ENCODE peak calls at places on chromosomes 2 and 18, in four cellular contexts. I is GM23248, E is skeletal muscle cell, Y is heart left ventricle. V is an unnamed sample.

GRCh38 chr2:220277445-220277960 is 650.1 kb downstream of the SLC4A3 start:
- DNase-seq in I (peak; percentile 94), E (peak; percentile 67), Y (peak; percentile 21), V (peak; percentile 67)

GRCh38 chr2:70403267-70404053 is 101.6 kb upstream of the FAM136A start:
- DNase-seq in I (no peak), E (no peak), Y (no peak), V (no peak)

GRCh38 chr2:201482543-201482942 is 31.0 kb downstream of the STRADB start:
- DNase-seq in I (no peak), E (no peak), Y (no peak), V (no peak)

GRCh38 chr18:77992057-77992456 is 742.4 kb downstream of the GALR1 start:
- DNase-seq in I (no peak), E (no peak), Y (no peak), V (no peak)

GRCh38 chr2:237132799-237133198 is 47.1 kb downstream of the COPS8 start:
- DNase-seq in I (no peak), E (no peak), Y (no peak), V (peak; percentile 25)

GRCh38 chr2:11642972-11643371 is 27.0 kb downstream of the NTSR2 start:
- DNase-seq in I (no peak), E (no peak), Y (no peak), V (no peak)

GRCh38 chr2:64979744-64980143 is 9.5 kb upstream of the SLC1A4 start:
- DNase-seq in I (no peak), E (no peak), Y (no peak), V (no peak)

GRCh38 chr18:23321996-23322395 is 131.1 kb upstream of the RIOK3 start:
- DNase-seq in I (no peak), E (no peak), Y (no peak), V (no peak)

GRCh38 chr2:24007693-24008092 is 2.2 kb upstream of the MFSD2B start:
- DNase-seq in I (no peak), E (no peak), Y (no peak), V (no peak)

GRCh38 chr2:109470121-109470921 is 143.4 kb downstream of the SEPTIN10 start:
- DNase-seq in I (peak; percentile 56), E (no peak), Y (no peak), V (peak; percentile 38)

GRCh38 chr18:75068682-75069435 is 140.1 kb downstream of the PTGR3 start:
- DNase-seq in I (no peak), E (no peak), Y (no peak), V (no peak)

GRCh38 chr2:138615257-138615656 is 113.7 kb downstream of the SPOPL start:
- DNase-seq in I (peak; percentile 14), E (peak; percentile 52), Y (no peak), V (no peak)

GRCh38 chr2:3867451-3867850 is 164.1 kb downstream of the DCDC2C start:
- DNase-seq in I (no peak), E (no peak), Y (no peak), V (no peak)

GRCh38 chr2:182186132-182186735 is 200.6 kb downstream of the PPP1R1C start:
- DNase-seq in I (peak; percentile 51), E (no peak), Y (no peak), V (no peak)

GRCh38 chr2:189553689-189554088 is 26.9 kb downstream of the SLC40A1 start:
- DNase-seq in I (no peak), E (no peak), Y (no peak), V (no peak)

GRCh38 chr2:176081993-176082884 is 1.5 kb downstream of the EVX2 start:
- DNase-seq in I (no peak), E (no peak), Y (no peak), V (no peak)

GRCh38 chr2:215571693-215572092 is 135.8 kb upstream of the FN1 start:
- DNase-seq in I (no peak), E (no peak), Y (no peak), V (no peak)

GRCh38 chr2:191631754-191632153 is 46.2 kb upstream of the NABP1 start:
- DNase-seq in I (peak; percentile 31), E (peak; percentile 78), Y (no peak), V (no peak)

GRCh38 chr2:238851026-238851425 is 3.1 kb downstream of the TWIST2 start:
- DNase-seq in I (peak; percentile 52), E (no peak), Y (no peak), V (no peak)

GRCh38 chr2:237213325-237214040 is 127.8 kb downstream of the COPS8 start:
- DNase-seq in I (peak; percentile 94), E (peak; percentile 59), Y (no peak), V (no peak)

GRCh38 chr2:40159333-40159732 is 292.6 kb downstream of the SLC8A1 start:
- DNase-seq in I (no peak), E (no peak), Y (no peak), V (no peak)

GRCh38 chr2:76599732-76600368 is 889.1 kb upstream of the GCFC2 start:
- DNase-seq in I (peak; percentile 84), E (peak; percentile 10), Y (peak; percentile 24), V (peak; percentile 46)

GRCh38 chr2:96549967-96550786 is 13.6 kb downstream of the ARID5A start:
- DNase-seq in I (peak; percentile 20), E (no peak), Y (no peak), V (no peak)

GRCh38 chr2:141778315-141778835 is 352.4 kb downstream of the LRP1B start:
- DNase-seq in I (no peak), E (no peak), Y (no peak), V (no peak)

GRCh38 chr2:193885419-193885818 is 1690.7 kb upstream of the TMEFF2 start:
- DNase-seq in I (no peak), E (no peak), Y (no peak), V (no peak)

GRCh38 chr2:231717281-231718180 is 9.2 kb downstream of the PTMA start:
- DNase-seq in I (peak; percentile 73), E (peak; percentile 66), Y (no peak), V (no peak)

GRCh38 chr18:24983566-24983965 is 368.4 kb downstream of the ZNF521 start:
- DNase-seq in I (no peak), E (no peak), Y (no peak), V (no peak)

GRCh38 chr2:240296104-240296406 is 139.4 kb upstream of the GPC1 start:
- DNase-seq in I (no peak), E (no peak), Y (no peak), V (no peak)

GRCh38 chr2:65554765-65555561 is 122.6 kb upstream of the SPRED2 start:
- DNase-seq in I (peak; percentile 62), E (no peak), Y (no peak), V (no peak)

GRCh38 chr2:15127876-15128275 is 433.3 kb downstream of the NBAS start:
- DNase-seq in I (no peak), E (no peak), Y (no peak), V (no peak)

GRCh38 chr2:71348302-71348701 is 16.7 kb downstream of the ZNF638 start:
- DNase-seq in I (peak; percentile 60), E (no peak), Y (no peak), V (no peak)

GRCh38 chr2:3481011-3481400 is 38.3 kb downstream of the ADI1 start:
- DNase-seq in I (no peak), E (no peak), Y (no peak), V (no peak)

GRCh38 chr18:76518543-76519155 is 23.6 kb upstream of the ZNF516 start:
- DNase-seq in I (peak; percentile 77), E (no peak), Y (peak; percentile 50), V (no peak)

GRCh38 chr18:76518073-76518472 is 23.0 kb upstream of the ZNF516 start:
- DNase-seq in I (no peak), E (no peak), Y (no peak), V (no peak)

GRCh38 chr18:76522104-76522503 is 27.1 kb upstream of the ZNF516 start:
- DNase-seq in I (no peak), E (no peak), Y (no peak), V (no peak)

GRCh38 chr18:76521367-76521766 is 26.3 kb upstream of the ZNF516 start:
- DNase-seq in I (no peak), E (no peak), Y (no peak), V (no peak)

GRCh38 chr18:76519156-76519549 is 24.1 kb upstream of the ZNF516 start:
- DNase-seq in I (peak; percentile 62), E (no peak), Y (no peak), V (no peak)
- H3K4me3 ChIP-seq in I (peak overlapping the region; percentile 74), E (peak overlapping the region; percentile 24), Y (no peak overlapping the region), V (no peak overlapping the region)

GRCh38 chr2:152335851-152336102 is 803 bp downstream of the FMNL2 start:
- DNase-seq in I (no peak), E (no peak), Y (no peak), V (no peak)
- H3K4me3 ChIP-seq in I (peak overlapping the region; percentile 85), E (peak overlapping the region; percentile 84), Y (peak overlapping the region; percentile 73), V (peak overlapping the region; percentile 91)

GRCh38 chr18:43681661-43682060 is 404.4 kb upstream of the SYT4 start:
- DNase-seq in I (no peak), E (no peak), Y (no peak), V (no peak)

GRCh38 chr18:43680096-43680495 is 402.8 kb upstream of the SYT4 start:
- DNase-seq in I (peak; percentile 48), E (no peak), Y (no peak), V (no peak)

GRCh38 chr18:43682196-43682595 is 404.9 kb upstream of the SYT4 start:
- DNase-seq in I (no peak), E (no peak), Y (no peak), V (no peak)
- H3K4me3 ChIP-seq in I (no peak overlapping the region), E (no peak overlapping the region), Y (no peak overlapping the region), V (no peak overlapping the region)

GRCh38 chr2:223618172-223619035 is 16.2 kb upstream of the SCG2 start:
- DNase-seq in I (no peak), E (no peak), Y (no peak), V (no peak)

GRCh38 chr2:223611061-223611460 is 8.9 kb upstream of the SCG2 start:
- DNase-seq in I (no peak), E (no peak), Y (no peak), V (no peak)

GRCh38 chr2:223614534-223614933 is 12.4 kb upstream of the SCG2 start:
- DNase-seq in I (no peak), E (no peak), Y (no peak), V (no peak)

GRCh38 chr2:223612501-223612900 is 10.3 kb upstream of the SCG2 start:
- DNase-seq in I (no peak), E (no peak), Y (no peak), V (no peak)

DNA sequence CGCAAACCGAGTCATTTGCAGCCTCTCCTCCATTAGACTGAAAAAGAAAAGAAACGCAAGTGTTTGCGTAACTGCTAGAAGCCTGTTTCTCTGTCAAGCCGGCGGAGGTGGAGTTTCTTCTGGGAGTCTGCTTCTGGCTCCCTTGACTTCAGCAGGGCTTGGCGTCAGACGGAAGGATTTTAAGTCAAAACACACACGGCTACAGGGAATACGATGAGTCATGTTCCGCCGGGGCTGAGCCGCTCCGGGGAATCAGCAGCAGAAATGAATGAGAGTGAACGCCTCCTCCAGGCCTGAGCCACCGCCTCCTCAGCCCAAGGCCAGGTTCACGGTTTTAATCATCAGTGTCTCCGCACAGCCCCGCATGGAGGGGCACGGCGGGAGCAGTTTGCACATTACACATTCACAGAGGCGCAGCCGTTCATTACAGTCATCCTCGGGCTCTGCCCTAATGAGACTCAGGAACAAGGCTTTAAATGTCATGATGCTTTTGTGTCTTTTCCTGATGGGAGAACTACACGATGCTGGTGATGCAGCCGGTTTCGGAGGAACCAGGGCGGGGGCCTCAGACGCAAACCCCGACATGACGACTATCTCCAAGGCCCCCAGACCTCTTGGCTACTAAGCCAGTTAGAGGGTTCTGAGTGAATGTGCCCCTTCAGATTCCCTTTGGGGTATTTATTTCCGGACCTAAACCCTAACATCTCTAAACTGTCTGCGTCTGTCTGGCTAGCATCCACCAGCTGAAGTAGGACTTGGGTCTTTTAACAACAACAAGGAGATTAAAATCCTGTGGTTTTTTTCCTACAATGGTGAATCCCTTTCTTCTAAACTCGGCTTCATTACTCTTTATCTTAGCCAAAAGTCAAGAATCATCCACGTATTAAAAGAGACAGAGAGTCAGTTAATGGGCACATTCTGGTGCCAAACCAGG is 11.1 kb upstream of the SCG2 start:
- DNase-seq in I (peak; percentile 99), E (peak; percentile 98), Y (peak; percentile 81), V (peak; percentile 69)
- H3K4me3 ChIP-seq in I (peak overlapping the region; percentile 68), E (peak overlapping the region; percentile 37), Y (peak overlapping the region; percentile 3), V (no peak overlapping the region)